ENCODE peak calls at places on chromosomes 7 and 10, in seven cellular contexts. A is NCI-H1092; L is NCI-H774; H is T-helper 9 cell; I is NCI-H1105; P is stimulated activated CD4-positive, alpha-beta T cell treated with anti-CD3 and anti-CD28 coated beads, Interleukin-15, amount 100 ng/mL, for 24 hours; M is pancreas. E is an unnamed sample.

GRCh38 chr10:49745756-49746155 is 16.4 kb downstream of the OGDHL start:
- DNase-seq in A (no peak), L (no peak), H (no peak), I (no peak), P (no peak), M (no peak), E (no peak)

GRCh38 chr7:2120251-2120660 is 112.5 kb downstream of the MAD1L1 start:
- DNase-seq in A (no peak), L (no peak), H (peak; percentile 25), I (no peak), P (peak; percentile 43), M (no peak), E (no peak)

GRCh38 chr7:44769381-44770209 is 20.9 kb downstream of the ZMIZ2 start:
- DNase-seq in A (no peak), L (no peak), H (no peak), I (no peak), P (no peak), M (no peak), E (no peak)

GRCh38 chr7:123821320-123821719 is 23.6 kb upstream of the HYAL4 start:
- DNase-seq in A (no peak), L (no peak), H (no peak), I (no peak), P (no peak), M (no peak), E (no peak)

GRCh38 chr10:88792656-88793055 is 9.9 kb upstream of the LIPM start:
- DNase-seq in A (no peak), L (no peak), H (no peak), I (no peak), P (no peak), M (no peak), E (no peak)

GRCh38 chr10:7937315-7937945 is 117.1 kb upstream of the GATA3 start:
- DNase-seq in A (no peak), L (no peak), H (no peak), I (no peak), P (no peak), M (no peak), E (no peak)

GRCh38 chr7:48680996-48681395 is 243.4 kb upstream of the CDC14C start:
- DNase-seq in A (no peak), L (no peak), H (no peak), I (no peak), P (no peak), M (no peak), E (no peak)

GRCh38 chr7:36708765-36709164 is 15.5 kb downstream of the AOAH start:
- DNase-seq in A (no peak), L (no peak), H (no peak), I (no peak), P (no peak), M (no peak), E (no peak)

GRCh38 chr10:74145133-74145532 is 5.5 kb downstream of the AP3M1 start:
- DNase-seq in A (no peak), L (no peak), H (no peak), I (no peak), P (no peak), M (no peak), E (no peak)

GRCh38 chr7:17371656-17372524 is 73.4 kb downstream of the AHR start:
- DNase-seq in A (no peak), L (no peak), H (no peak), I (no peak), P (no peak), M (no peak), E (no peak)

GRCh38 chr10:67115972-67116371 is 190.1 kb downstream of the LRRTM3 start:
- DNase-seq in A (no peak), L (no peak), H (no peak), I (no peak), P (no peak), M (no peak), E (no peak)

GRCh38 chr7:12287886-12288285 is 76.8 kb downstream of the TMEM106B start:
- DNase-seq in A (no peak), L (no peak), H (no peak), I (no peak), P (no peak), M (no peak), E (no peak)

GRCh38 chr7:21054427-21055133 is 267.9 kb upstream of the SP8 start:
- DNase-seq in A (no peak), L (no peak), H (no peak), I (no peak), P (no peak), M (no peak), E (no peak)

GRCh38 chr10:52187521-52188258 is 126.4 kb upstream of the DKK1 start:
- DNase-seq in A (no peak), L (no peak), H (no peak), I (no peak), P (no peak), M (no peak), E (no peak)

GRCh38 chr10:131267814-131268095 is 43.8 kb downstream of the TCERG1L start:
- DNase-seq in A (no peak), L (no peak), H (no peak), I (no peak), P (no peak), M (no peak), E (no peak)

GRCh38 chr7:26853788-26854393 is 10.5 kb downstream of the SKAP2 start:
- DNase-seq in A (peak; percentile 60), L (no peak), H (no peak), I (peak; percentile 45), P (no peak), M (no peak), E (no peak)

GRCh38 chr7:9241826-9242225 is 808.4 kb downstream of the NXPH1 start:
- DNase-seq in A (no peak), L (no peak), H (no peak), I (no peak), P (no peak), M (no peak), E (no peak)

GRCh38 chr10:124701435-124701834 is 42.7 kb downstream of the FAM53B start:
- DNase-seq in A (no peak), L (no peak), H (no peak), I (no peak), P (no peak), M (peak; percentile 74), E (no peak)

E was measured in NCI-H345.